ENCODE peak calls at places on chromosomes 16 and 17, in nine cellular contexts. E is HTR-8/SVneo; C is PC-9; N is stimulated activated CD4-positive, alpha-beta T cell treated with anti-CD3 and anti-CD28 coated beads, Interleukin-1b, Interleukin-23, amount 100 ng/mL, for 24 hours; G is germinal center; U is activated naive CD4-positive, alpha-beta T cell treated with anti-CD3 and anti-CD28 coated beads for 36 hours; P is trophoblast cell; Y is midbrain; Z is M059J. X is an unnamed sample.

GRCh38 chr16:68297908-68298307 is 12.8 kb downstream of the SLC7A6OS start:
- DNase-seq in N (no peak), E (no peak), G (no peak), P (no peak), C (no peak), Y (no peak), U (no peak), Z (peak), X (no peak)

GRCh38 chr16:12010388-12011251 is 34.1 kb downstream of the SNX29 start:
- DNase-seq in U (no peak), E (no peak), C (no peak), Y (no peak), N (no peak), G (peak), Z (no peak), P (no peak), X (no peak)

GRCh38 chr16:30163538-30163937 is 19.9 kb upstream of the CORO1A start:
- DNase-seq in G (no peak), P (no peak), Z (no peak), E (no peak), Y (no peak), U (no peak), C (no peak), N (no peak), X (no peak)

GRCh38 chr17:76237859-76238313 is 2.4 kb downstream of the RNF157 start:
- DNase-seq in C (no peak), N (no peak), G (no peak), Z (no peak), P (no peak), U (no peak), Y (no peak), E (no peak), X (no peak)

GRCh38 chr17:4968166-4968915 is 724 bp upstream of the SPAG7 start:
- DNase-seq in P (no peak), U (peak), Y (no peak), C (peak), N (no peak), Z (no peak), E (no peak), G (peak), X (no peak)

GRCh38 chr16:55240933-55241332 is 83.1 kb upstream of the IRX6 start:
- DNase-seq in P (no peak), G (no peak), C (no peak), N (no peak), U (no peak), E (no peak), Y (no peak), Z (no peak), X (no peak)

GRCh38 chr17:59378621-59379194 is 47.3 kb downstream of the YPEL2 start:
- DNase-seq in E (peak), Y (no peak), U (no peak), G (no peak), P (peak), C (no peak), Z (peak), N (no peak), X (peak)

GRCh38 chr17:7851438-7852261 is 3.2 kb upstream of the TMEM88 start:
- DNase-seq in N (peak), Z (no peak), P (peak), Y (peak), C (no peak), G (peak), U (peak), E (peak), X (peak)

GRCh38 chr17:28634211-28634865 is 10.6 kb downstream of the BLTP2 start:
- DNase-seq in N (no peak), G (no peak), Y (no peak), P (peak), Z (no peak), C (no peak), U (no peak), E (no peak), X (no peak)

GRCh38 chr17:3479988-3480387 is 4.2 kb downstream of the ASPA start:
- DNase-seq in E (no peak), G (no peak), U (no peak), Y (no peak), N (no peak), Z (no peak), P (no peak), C (no peak), X (no peak)

GRCh38 chr16:79845006-79845733 is 244.6 kb upstream of the MAF start:
- DNase-seq in N (no peak), U (peak), P (no peak), Y (no peak), Z (no peak), G (no peak), E (no peak), C (no peak), X (no peak)

GRCh38 chr16:20883554-20884239 is 16.5 kb downstream of the DCUN1D3 start:
- DNase-seq in G (no peak), N (no peak), E (no peak), P (no peak), Y (no peak), U (no peak), Z (no peak), C (no peak), X (no peak)

GRCh38 chr17:77827039-77827438 is 131.5 kb upstream of the TNRC6C start:
- DNase-seq in N (no peak), P (no peak), G (no peak), C (no peak), E (no peak), U (no peak), Z (no peak), Y (no peak), X (no peak)

GRCh38 chr16:71338193-71338592 is 20.3 kb upstream of the CALB2 start:
- DNase-seq in G (no peak), Y (no peak), U (no peak), C (peak), E (no peak), Z (peak), P (peak), N (no peak), X (peak)

GRCh38 chr16:21150375-21151001 is at the start of gene DNAH3:
- DNase-seq in N (no peak), Z (peak), E (no peak), U (no peak), C (no peak), P (no peak), G (no peak), Y (no peak), X (no peak)

GRCh38 chr17:27488263-27488662 is 32.0 kb downstream of the KSR1 start:
- DNase-seq in G (no peak), Y (no peak), N (no peak), E (no peak), U (no peak), P (no peak), C (no peak), Z (no peak), X (no peak)

GRCh38 chr16:19136549-19137196 is 22.9 kb downstream of the ITPRIPL2 start:
- DNase-seq in Z (peak), N (no peak), Y (peak), U (no peak), P (peak), C (peak), G (no peak), E (no peak), X (no peak)

X was measured in NCI-H226.